ENCODE peak calls at places on chromosomes 3 and 15, in four cellular contexts. K is endothelial cell of umbilical vein, L is K562, G is IMR-90. A is an unnamed sample. For H3K9me1, the result is how much of the 10 kb centered on the place peaks cover.

GRCh38 chr15:77419050-77419835 is 661 bp downstream of the PEAK1 start:
- DNase-seq in K (no peak), L (peak), G (peak), A (no peak)

GRCh38 chr3:143184098-143184497 is 64.5 kb downstream of the CHST2 start:
- DNase-seq in K (no peak), L (no peak), G (no peak), A (no peak)

GRCh38 chr3:179236676-179237301 is 14.1 kb downstream of the KCNMB3 start:
- DNase-seq in K (no peak), L (no peak), G (no peak), A (no peak)

GRCh38 chr15:101306341-101307047 is 11.4 kb upstream of the SNRPA1 start:
- DNase-seq in K (no peak), L (no peak), G (no peak), A (no peak)

GRCh38 chr3:192802957-192803899 is 75.9 kb upstream of the FGF12 start:
- DNase-seq in K (peak), L (no peak), G (peak), A (no peak)

GRCh38 chr3:99365396-99365795 is 273.0 kb upstream of the COL8A1 start:
- DNase-seq in K (no peak), L (no peak), G (no peak), A (no peak)

GRCh38 chr15:64653757-64654156 is 121.6 kb downstream of the RBPMS2 start:
- DNase-seq in K (peak), L (no peak), G (peak), A (no peak)

GRCh38 chr3:142676151-142676550 is 47.7 kb upstream of the TRPC1 start:
- DNase-seq in K (peak), L (no peak), G (no peak), A (no peak)

GRCh38 chr3:94285874-94286273 is 223.0 kb downstream of the NSUN3 start:
- DNase-seq in K (peak), L (no peak), G (no peak), A (no peak)

GRCh38 chr3:24389108-24390090 is 105.3 kb downstream of the THRB start:
- DNase-seq in K (no peak), L (no peak), G (no peak), A (no peak)

GRCh38 chr15:52287114-52287513 is 8.5 kb downstream of the MYO5C start:
- DNase-seq in K (no peak), L (no peak), G (no peak), A (no peak)

GRCh38 chr15:52283281-52283680 is 12.3 kb downstream of the MYO5C start:
- DNase-seq in K (no peak), L (no peak), G (no peak), A (no peak)

GRCh38 chr15:52282418-52282817 is 13.2 kb downstream of the MYO5C start:
- DNase-seq in K (no peak), L (no peak), G (no peak), A (no peak)

GRCh38 chr15:52281085-52282035 is 14.2 kb downstream of the MYO5C start:
- DNase-seq in K (no peak), L (no peak), G (no peak), A (no peak)

DNA sequence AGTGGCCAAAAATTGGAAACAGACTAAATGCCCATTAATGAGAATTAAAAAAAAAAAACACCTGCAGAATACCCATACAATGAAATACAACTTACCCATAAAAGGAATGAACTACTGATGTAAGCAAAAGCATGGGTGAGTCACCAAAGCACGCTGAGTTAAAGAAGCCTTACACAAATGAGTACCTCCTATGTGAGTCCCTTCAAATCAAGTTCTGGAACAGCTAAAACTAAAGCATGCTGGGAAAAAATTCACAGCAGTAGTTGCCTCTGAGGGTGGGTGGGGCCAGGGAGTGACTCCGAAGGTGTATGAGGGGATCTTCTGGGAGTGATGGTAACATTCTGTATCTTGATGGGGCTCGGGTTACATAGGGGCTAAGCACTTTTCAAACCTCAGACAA is 11.4 kb downstream of the MYO5C start:
- DNase-seq in K (no peak), L (no peak), G (peak), A (peak)
- H3K9me1 ChIP-seq in K (under half), L (under half), G (under half), A (under half)

DNA sequence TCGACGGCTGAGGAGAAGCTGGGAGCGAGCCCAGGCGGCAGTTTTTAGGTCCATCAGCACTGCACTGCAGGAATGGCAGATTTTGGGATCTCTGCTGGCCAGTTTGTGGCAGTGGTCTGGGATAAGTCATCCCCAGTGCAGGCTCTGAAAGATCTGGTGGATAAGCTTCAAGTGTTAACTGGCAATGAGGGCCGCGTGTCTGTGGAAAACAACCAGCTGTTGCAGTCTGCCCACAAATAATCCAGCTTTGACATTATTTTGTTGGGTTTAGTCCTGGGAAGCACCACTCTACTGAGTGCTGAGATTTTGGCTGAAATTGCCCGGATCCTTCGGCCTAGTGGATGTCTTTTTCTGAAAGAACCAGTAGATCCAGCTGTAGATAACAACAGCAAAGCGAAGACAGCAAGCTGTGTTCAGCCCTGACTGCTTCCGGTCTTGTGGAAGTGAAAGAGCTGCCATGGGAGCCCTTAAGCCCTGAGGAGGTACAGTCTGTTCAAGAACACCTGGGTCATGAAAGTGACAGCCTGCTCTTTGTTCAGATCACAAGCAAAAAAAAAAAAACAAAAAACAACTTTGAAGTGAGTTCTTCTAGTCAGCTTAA is 13.1 kb upstream of the ANP32A start:
- DNase-seq in K (no peak), L (no peak), G (no peak), A (no peak)
- H3K4me2 ChIP-seq in K (no peak), L (no peak), G (no peak), A (no peak)

DNA sequence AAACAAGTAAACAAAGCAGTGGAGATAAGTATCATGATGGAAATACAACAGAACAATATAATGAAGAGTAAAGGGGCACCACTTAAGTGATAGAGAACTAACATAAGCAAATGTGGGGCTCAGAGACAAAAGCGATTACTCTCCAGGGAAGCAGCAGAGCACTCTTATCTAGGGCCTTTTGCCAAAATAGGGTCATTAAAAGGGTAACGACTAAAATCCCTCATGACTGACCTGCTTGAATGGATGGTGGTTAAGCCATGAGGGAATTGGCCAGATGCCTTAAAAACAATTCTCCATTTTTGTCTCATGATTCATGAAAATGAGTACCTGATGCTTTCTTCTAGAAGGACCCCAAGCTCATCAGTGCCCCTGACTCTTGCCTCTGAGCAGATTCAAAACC is 3.2 kb upstream of the SLC7A14 start:
- DNase-seq in K (no peak), L (no peak), G (no peak), A (no peak)
- H3K9me1 ChIP-seq in K (under half), L (under half), G (under half), A (under half)

GRCh38 chr3:10459954-10460754 is 45.2 kb downstream of the ATP2B2 start:
- DNase-seq in K (peak), L (peak), G (peak), A (peak)

GRCh38 chr3:10455515-10455914 is 49.9 kb downstream of the ATP2B2 start:
- DNase-seq in K (no peak), L (no peak), G (no peak), A (no peak)

GRCh38 chr3:10457560-10457959 is 47.8 kb downstream of the ATP2B2 start:
- DNase-seq in K (no peak), L (no peak), G (no peak), A (no peak)

GRCh38 chr3:10454907-10455306 is 50.5 kb downstream of the ATP2B2 start:
- DNase-seq in K (no peak), L (no peak), G (no peak), A (no peak)

GRCh38 chr3:10456981-10457380 is 48.4 kb downstream of the ATP2B2 start:
- DNase-seq in K (no peak), L (no peak), G (no peak), A (no peak)
- H3K4me2 ChIP-seq in K (no peak), L (no peak), G (no peak), A (no peak)

GRCh38 chr15:98266295-98266694 is 305.8 kb downstream of the ARRDC4 start:
- DNase-seq in K (no peak), L (no peak), G (no peak), A (no peak)

GRCh38 chr15:98272586-98272985 is 312.1 kb downstream of the ARRDC4 start:
- DNase-seq in K (no peak), L (no peak), G (no peak), A (no peak)

GRCh38 chr15:98263787-98264186 is 303.3 kb downstream of the ARRDC4 start:
- DNase-seq in K (no peak), L (no peak), G (no peak), A (no peak)

GRCh38 chr15:98268163-98268562 is 307.7 kb downstream of the ARRDC4 start:
- DNase-seq in K (no peak), L (no peak), G (no peak), A (no peak)
- H3K9me1 ChIP-seq in K (under half), L (under half), G (under half), A (under half)

GRCh38 chr3:48090166-48090939 is 74.1 kb upstream of the MAP4 start:
- DNase-seq in K (no peak), L (no peak), G (no peak), A (no peak)
- H3K4me2 ChIP-seq in K (no peak), L (peak), G (no peak), A (peak)

GRCh38 chr3:61718565-61718964 is 157.2 kb downstream of the PTPRG start:
- DNase-seq in K (no peak), L (no peak), G (no peak), A (no peak)

GRCh38 chr3:61723038-61723437 is 161.7 kb downstream of the PTPRG start:
- DNase-seq in K (no peak), L (no peak), G (no peak), A (no peak)

GRCh38 chr3:61724183-61724582 is 162.8 kb downstream of the PTPRG start:
- DNase-seq in K (no peak), L (no peak), G (no peak), A (no peak)

GRCh38 chr3:61715886-61716527 is 154.6 kb downstream of the PTPRG start:
- DNase-seq in K (no peak), L (no peak), G (no peak), A (no peak)

GRCh38 chr3:61719278-61719977 is 158.1 kb downstream of the PTPRG start:
- DNase-seq in K (no peak), L (no peak), G (no peak), A (no peak)
- H3K9me1 ChIP-seq in K (under half), L (under half), G (under half), A (under half)

GRCh38 chr3:56980283-56980682 is 80.2 kb upstream of the SPATA12 start:
- DNase-seq in K (no peak), L (no peak), G (no peak), A (no peak)
- H3K4me2 ChIP-seq in K (no peak), L (no peak), G (no peak), A (no peak)

GRCh38 chr15:98649621-98649995 is 1.3 kb downstream of the IGF1R start:
- DNase-seq in K (peak), L (peak), G (no peak), A (no peak)
- H3K9me1 ChIP-seq in K (under half), L (under half), G (under half), A (under half)